ENCODE peak calls at places on chromosomes 11 and 22, in ten cellular contexts. I, D, R, L, C, V, U, X, J and Y are unnamed samples.

GRCh38 chr11:11952036-11952435 is 56.4 kb downstream of the DKK3 start:
- DNase-seq in D (no peak), J (no peak), R (no peak), U (no peak), C (no peak), X (no peak), L (no peak), V (no peak), I (no peak), Y (no peak)

GRCh38 chr11:121309688-121310087 is 17.1 kb downstream of the SC5D start:
- DNase-seq in J (no peak), C (no peak), R (no peak), X (no peak), U (no peak), D (no peak), V (no peak), I (no peak), L (no peak), Y (no peak)

GRCh38 chr11:12117200-12117995 is 7.0 kb downstream of the MICAL2 start:
- DNase-seq in C (no peak), U (no peak), V (no peak), L (no peak), D (no peak), R (no peak), I (no peak), X (no peak), J (no peak), Y (no peak)

GRCh38 chr11:66339686-66340483 is 3.7 kb upstream of the RIN1 start:
- DNase-seq in U (no peak), V (no peak), C (no peak), R (no peak), D (no peak), X (no peak), L (no peak), I (no peak), J (no peak), Y (no peak)

GRCh38 chr11:22082788-22083187 is 110.1 kb upstream of the ANO5 start:
- DNase-seq in U (no peak), L (no peak), V (no peak), R (no peak), D (no peak), J (no peak), I (no peak), C (no peak), X (no peak), Y (no peak)

GRCh38 chr11:42301777-42302176 is 842.3 kb upstream of the LRRC4C start:
- DNase-seq in J (no peak), U (no peak), C (no peak), D (no peak), R (no peak), X (no peak), V (no peak), L (no peak), I (no peak), Y (no peak)

GRCh38 chr22:43222987-43223386 is 36.1 kb upstream of the TTLL12 start:
- DNase-seq in L (no peak), U (no peak), I (no peak), V (no peak), J (no peak), X (peak), D (no peak), R (no peak), C (no peak), Y (no peak)

GRCh38 chr11:61881397-61881796 is 9.9 kb downstream of the FADS3 start:
- DNase-seq in I (no peak), V (no peak), X (no peak), J (peak), U (no peak), L (no peak), C (no peak), D (no peak), R (no peak), Y (no peak)

GRCh38 chr11:94111660-94112059 is 17.0 kb upstream of the PANX1 start:
- DNase-seq in U (no peak), V (no peak), C (no peak), I (no peak), R (no peak), J (no peak), X (no peak), D (peak), L (no peak), Y (no peak)